ENCODE peak calls at places on chromosomes 5 and 9, in seven cellular contexts. One of them, this sample, is unnamed.

GRCh38 chr9:86589273-86589672 is 235.1 kb upstream of the TUT7 start:
- DNase-seq in HT-29: no peak
- DNase-seq in RPMI7951: no peak
- DNase-seq in type B pancreatic cell: no peak
- DNase-seq in HepG2: no peak
- DNase-seq in hepatocyte: no peak
- DNase-seq in stimulated activated CD4-positive, alpha-beta T cell treated with anti-CD3 and anti-CD28 coated beads, Interleukin-1b, Interleukin-23, amount 100 ng/mL, for 48 hours: no peak
- DNase-seq in this sample: no peak

GRCh38 chr5:17056056-17056690 is 120.1 kb upstream of the MYO10 start:
- DNase-seq in RPMI7951: peak
- DNase-seq in HT-29: no peak
- DNase-seq in stimulated activated CD4-positive, alpha-beta T cell treated with anti-CD3 and anti-CD28 coated beads, Interleukin-1b, Interleukin-23, amount 100 ng/mL, for 48 hours: no peak
- DNase-seq in hepatocyte: no peak
- DNase-seq in HepG2: no peak
- DNase-seq in type B pancreatic cell: no peak
- DNase-seq in this sample: peak

GRCh38 chr9:127555830-127556820 is 56.0 kb upstream of the STXBP1 start:
- DNase-seq in RPMI7951: peak
- DNase-seq in type B pancreatic cell: no peak
- DNase-seq in hepatocyte: peak
- DNase-seq in HepG2: no peak
- DNase-seq in stimulated activated CD4-positive, alpha-beta T cell treated with anti-CD3 and anti-CD28 coated beads, Interleukin-1b, Interleukin-23, amount 100 ng/mL, for 48 hours: peak
- DNase-seq in HT-29: peak
- DNase-seq in this sample: peak

GRCh38 chr9:33223696-33224095 is 16.3 kb upstream of the SPINK4 start:
- DNase-seq in RPMI7951: peak
- DNase-seq in stimulated activated CD4-positive, alpha-beta T cell treated with anti-CD3 and anti-CD28 coated beads, Interleukin-1b, Interleukin-23, amount 100 ng/mL, for 48 hours: no peak
- DNase-seq in HT-29: no peak
- DNase-seq in hepatocyte: no peak
- DNase-seq in HepG2: no peak
- DNase-seq in type B pancreatic cell: no peak
- DNase-seq in this sample: no peak

GRCh38 chr9:18138676-18139075 is 335.3 kb upstream of the ADAMTSL1 start:
- DNase-seq in HT-29: no peak
- DNase-seq in stimulated activated CD4-positive, alpha-beta T cell treated with anti-CD3 and anti-CD28 coated beads, Interleukin-1b, Interleukin-23, amount 100 ng/mL, for 48 hours: no peak
- DNase-seq in hepatocyte: peak
- DNase-seq in HepG2: no peak
- DNase-seq in RPMI7951: no peak
- DNase-seq in type B pancreatic cell: no peak
- DNase-seq in this sample: no peak

GRCh38 chr5:65125681-65126080 is 356.0 kb downstream of the ADAMTS6 start:
- DNase-seq in stimulated activated CD4-positive, alpha-beta T cell treated with anti-CD3 and anti-CD28 coated beads, Interleukin-1b, Interleukin-23, amount 100 ng/mL, for 48 hours: no peak
- DNase-seq in HT-29: no peak
- DNase-seq in hepatocyte: no peak
- DNase-seq in RPMI7951: no peak
- DNase-seq in HepG2: no peak
- DNase-seq in type B pancreatic cell: no peak
- DNase-seq in this sample: no peak

GRCh38 chr5:40775085-40775845 is 19.5 kb upstream of the TTC33 start:
- DNase-seq in hepatocyte: no peak
- DNase-seq in HT-29: no peak
- DNase-seq in HepG2: no peak
- DNase-seq in stimulated activated CD4-positive, alpha-beta T cell treated with anti-CD3 and anti-CD28 coated beads, Interleukin-1b, Interleukin-23, amount 100 ng/mL, for 48 hours: no peak
- DNase-seq in RPMI7951: no peak
- DNase-seq in type B pancreatic cell: no peak
- DNase-seq in this sample: no peak

GRCh38 chr5:35188041-35188457 is 42.2 kb downstream of the PRLR start:
- DNase-seq in HT-29: peak
- DNase-seq in stimulated activated CD4-positive, alpha-beta T cell treated with anti-CD3 and anti-CD28 coated beads, Interleukin-1b, Interleukin-23, amount 100 ng/mL, for 48 hours: no peak
- DNase-seq in RPMI7951: no peak
- DNase-seq in HepG2: no peak
- DNase-seq in hepatocyte: peak
- DNase-seq in type B pancreatic cell: no peak
- DNase-seq in this sample: no peak

GRCh38 chr5:949275-949543 is 56.5 kb downstream of the TRIP13 start:
- DNase-seq in HepG2: no peak
- DNase-seq in RPMI7951: no peak
- DNase-seq in stimulated activated CD4-positive, alpha-beta T cell treated with anti-CD3 and anti-CD28 coated beads, Interleukin-1b, Interleukin-23, amount 100 ng/mL, for 48 hours: no peak
- DNase-seq in hepatocyte: no peak
- DNase-seq in HT-29: no peak
- DNase-seq in type B pancreatic cell: no peak
- DNase-seq in this sample: no peak

GRCh38 chr9:125655691-125656410 is 51.2 kb downstream of the MAPKAP1 start:
- DNase-seq in RPMI7951: peak
- DNase-seq in HepG2: no peak
- DNase-seq in stimulated activated CD4-positive, alpha-beta T cell treated with anti-CD3 and anti-CD28 coated beads, Interleukin-1b, Interleukin-23, amount 100 ng/mL, for 48 hours: no peak
- DNase-seq in hepatocyte: no peak
- DNase-seq in type B pancreatic cell: no peak
- DNase-seq in HT-29: no peak
- DNase-seq in this sample: no peak

GRCh38 chr5:123120197-123120596 is 31.2 kb downstream of the PRDM6 start:
- DNase-seq in type B pancreatic cell: no peak
- DNase-seq in stimulated activated CD4-positive, alpha-beta T cell treated with anti-CD3 and anti-CD28 coated beads, Interleukin-1b, Interleukin-23, amount 100 ng/mL, for 48 hours: no peak
- DNase-seq in HepG2: no peak
- DNase-seq in HT-29: peak
- DNase-seq in hepatocyte: no peak
- DNase-seq in RPMI7951: no peak
- DNase-seq in this sample: no peak

GRCh38 chr5:134142806-134143205 is 28.3 kb downstream of the TCF7 start:
- DNase-seq in HT-29: no peak
- DNase-seq in HepG2: no peak
- DNase-seq in hepatocyte: peak
- DNase-seq in type B pancreatic cell: peak
- DNase-seq in stimulated activated CD4-positive, alpha-beta T cell treated with anti-CD3 and anti-CD28 coated beads, Interleukin-1b, Interleukin-23, amount 100 ng/mL, for 48 hours: no peak
- DNase-seq in RPMI7951: no peak
- DNase-seq in this sample: no peak

GRCh38 chr5:176845392-176845713 is 35.0 kb downstream of the UNC5A start:
- DNase-seq in type B pancreatic cell: no peak
- DNase-seq in hepatocyte: no peak
- DNase-seq in HT-29: no peak
- DNase-seq in HepG2: no peak
- DNase-seq in stimulated activated CD4-positive, alpha-beta T cell treated with anti-CD3 and anti-CD28 coated beads, Interleukin-1b, Interleukin-23, amount 100 ng/mL, for 48 hours: no peak
- DNase-seq in RPMI7951: no peak
- DNase-seq in this sample: no peak

GRCh38 chr9:93022721-93023520 is 35.6 kb upstream of the SUSD3 start:
- DNase-seq in HepG2: no peak
- DNase-seq in type B pancreatic cell: no peak
- DNase-seq in HT-29: no peak
- DNase-seq in hepatocyte: no peak
- DNase-seq in RPMI7951: no peak
- DNase-seq in stimulated activated CD4-positive, alpha-beta T cell treated with anti-CD3 and anti-CD28 coated beads, Interleukin-1b, Interleukin-23, amount 100 ng/mL, for 48 hours: no peak
- DNase-seq in this sample: no peak

GRCh38 chr9:97397220-97397619 is 14.7 kb upstream of the TDRD7 start:
- DNase-seq in hepatocyte: no peak
- DNase-seq in stimulated activated CD4-positive, alpha-beta T cell treated with anti-CD3 and anti-CD28 coated beads, Interleukin-1b, Interleukin-23, amount 100 ng/mL, for 48 hours: peak
- DNase-seq in HepG2: no peak
- DNase-seq in RPMI7951: peak
- DNase-seq in HT-29: no peak
- DNase-seq in type B pancreatic cell: no peak
- DNase-seq in this sample: no peak

GRCh38 chr9:113317777-113318176 is 14.6 kb upstream of the RNF183 start:
- DNase-seq in stimulated activated CD4-positive, alpha-beta T cell treated with anti-CD3 and anti-CD28 coated beads, Interleukin-1b, Interleukin-23, amount 100 ng/mL, for 48 hours: no peak
- DNase-seq in hepatocyte: no peak
- DNase-seq in HT-29: no peak
- DNase-seq in HepG2: peak
- DNase-seq in type B pancreatic cell: no peak
- DNase-seq in RPMI7951: no peak
- DNase-seq in this sample: no peak

GRCh38 chr5:6491548-6492290 is 43.1 kb downstream of the UBE2QL1 start:
- DNase-seq in HT-29: no peak
- DNase-seq in RPMI7951: no peak
- DNase-seq in hepatocyte: no peak
- DNase-seq in stimulated activated CD4-positive, alpha-beta T cell treated with anti-CD3 and anti-CD28 coated beads, Interleukin-1b, Interleukin-23, amount 100 ng/mL, for 48 hours: no peak
- DNase-seq in type B pancreatic cell: no peak
- DNase-seq in HepG2: no peak
- DNase-seq in this sample: no peak

GRCh38 chr5:56147106-56147505 is 86.0 kb downstream of the ANKRD55 start:
- DNase-seq in HepG2: no peak
- DNase-seq in RPMI7951: no peak
- DNase-seq in hepatocyte: no peak
- DNase-seq in type B pancreatic cell: no peak
- DNase-seq in stimulated activated CD4-positive, alpha-beta T cell treated with anti-CD3 and anti-CD28 coated beads, Interleukin-1b, Interleukin-23, amount 100 ng/mL, for 48 hours: no peak
- DNase-seq in HT-29: no peak
- DNase-seq in this sample: no peak

GRCh38 chr9:79664375-79664825 is 92.6 kb downstream of the TLE4 start:
- DNase-seq in HT-29: no peak
- DNase-seq in hepatocyte: no peak
- DNase-seq in HepG2: no peak
- DNase-seq in type B pancreatic cell: no peak
- DNase-seq in stimulated activated CD4-positive, alpha-beta T cell treated with anti-CD3 and anti-CD28 coated beads, Interleukin-1b, Interleukin-23, amount 100 ng/mL, for 48 hours: no peak
- DNase-seq in RPMI7951: no peak
- DNase-seq in this sample: no peak

GRCh38 chr9:101702257-101702656 is 36.2 kb downstream of the GRIN3A start:
- DNase-seq in hepatocyte: no peak
- DNase-seq in type B pancreatic cell: no peak
- DNase-seq in HT-29: no peak
- DNase-seq in RPMI7951: no peak
- DNase-seq in stimulated activated CD4-positive, alpha-beta T cell treated with anti-CD3 and anti-CD28 coated beads, Interleukin-1b, Interleukin-23, amount 100 ng/mL, for 48 hours: no peak
- DNase-seq in HepG2: no peak
- DNase-seq in this sample: no peak

GRCh38 chr9:88420227-88420626 is 32.0 kb downstream of the SPIN1 start:
- DNase-seq in HepG2: no peak
- DNase-seq in HT-29: no peak
- DNase-seq in stimulated activated CD4-positive, alpha-beta T cell treated with anti-CD3 and anti-CD28 coated beads, Interleukin-1b, Interleukin-23, amount 100 ng/mL, for 48 hours: no peak
- DNase-seq in RPMI7951: no peak
- DNase-seq in hepatocyte: peak
- DNase-seq in type B pancreatic cell: no peak
- DNase-seq in this sample: no peak

GRCh38 chr5:100900796-100901731 is 2.0 kb downstream of the ST8SIA4 start:
- DNase-seq in type B pancreatic cell: no peak
- DNase-seq in hepatocyte: peak
- DNase-seq in stimulated activated CD4-positive, alpha-beta T cell treated with anti-CD3 and anti-CD28 coated beads, Interleukin-1b, Interleukin-23, amount 100 ng/mL, for 48 hours: peak
- DNase-seq in RPMI7951: peak
- DNase-seq in HT-29: no peak
- DNase-seq in HepG2: no peak
- DNase-seq in this sample: no peak

GRCh38 chr9:135077497-135078200 is 9.8 kb upstream of the OLFM1 start:
- DNase-seq in type B pancreatic cell: no peak
- DNase-seq in HT-29: no peak
- DNase-seq in hepatocyte: peak
- DNase-seq in stimulated activated CD4-positive, alpha-beta T cell treated with anti-CD3 and anti-CD28 coated beads, Interleukin-1b, Interleukin-23, amount 100 ng/mL, for 48 hours: no peak
- DNase-seq in RPMI7951: peak
- DNase-seq in HepG2: no peak
- DNase-seq in this sample: no peak

This sample was measured in fibroblast of the conjunctiva.